ENCODE peak calls at places on chromosomes 1 and 21, in ten cellular contexts. K, L, V, Q, C, R, X, A, U and B are unnamed samples.

GRCh38 chr1:227924168-227924837 is 23.4 kb downstream of the WNT9A start:
- DNase-seq in U (no peak), L (no peak), K (no peak), R (no peak), V (no peak), X (no peak), Q (no peak), A (no peak), C (no peak), B (no peak)

GRCh38 chr1:162943627-162944026 is 82.7 kb upstream of the CCDC190 start:
- DNase-seq in U (no peak), Q (no peak), A (no peak), K (no peak), V (no peak), X (no peak), R (no peak), C (no peak), L (peak; percentile 24), B (no peak)

GRCh38 chr1:62180649-62181048 is 14.0 kb upstream of the L1TD1 start:
- DNase-seq in R (no peak), U (no peak), K (no peak), Q (no peak), A (peak; percentile 48), V (no peak), X (no peak), L (no peak), C (no peak), B (no peak)

GRCh38 chr1:88350648-88351047 is 333.4 kb upstream of the PKN2 start:
- DNase-seq in R (no peak), X (no peak), C (no peak), L (no peak), K (no peak), V (no peak), U (no peak), A (no peak), Q (no peak), B (no peak)

GRCh38 chr1:246012271-246012854 is 494.7 kb downstream of the SMYD3 start:
- DNase-seq in Q (no peak), U (no peak), R (no peak), K (no peak), C (no peak), X (no peak), A (no peak), L (peak; percentile 65), V (peak; percentile 60), B (peak; percentile 2)

GRCh38 chr1:82783025-82783424 is 982.3 kb downstream of the ADGRL2 start:
- DNase-seq in K (no peak), A (no peak), X (no peak), L (peak; percentile 31), R (no peak), C (no peak), V (no peak), Q (no peak), U (no peak), B (no peak)

GRCh38 chr21:41973427-41973831 is 19.6 kb upstream of the C2CD2 start:
- DNase-seq in Q (peak; percentile 22), L (no peak), R (no peak), U (no peak), C (no peak), A (peak; percentile 65), X (no peak), K (no peak), V (no peak), B (no peak)

GRCh38 chr1:46757256-46757955 is 38.5 kb upstream of the EFCAB14 start:
- DNase-seq in V (no peak), C (no peak), A (peak; percentile 55), Q (no peak), U (no peak), R (no peak), K (no peak), L (no peak), X (no peak), B (no peak)

GRCh38 chr1:44328767-44329416 is 26.2 kb downstream of the ERI3 start:
- DNase-seq in V (no peak), C (no peak), X (no peak), R (no peak), A (no peak), L (no peak), K (no peak), U (no peak), Q (no peak), B (no peak)

GRCh38 chr21:41112740-41113692 is 54.9 kb upstream of the BACE2 start:
- DNase-seq in X (peak; percentile 3), R (peak; percentile 6), C (peak; percentile 14), K (no peak), A (peak; percentile 50), Q (no peak), V (no peak), U (no peak), L (peak; percentile 81), B (peak; percentile 7)

GRCh38 chr21:45983981-45984551 is 2.5 kb downstream of the COL6A1 start:
- DNase-seq in L (no peak), V (no peak), Q (peak; percentile 64), A (no peak), U (no peak), C (no peak), X (no peak), K (no peak), R (no peak), B (no peak)

GRCh38 chr1:10074059-10074854 is 41.5 kb downstream of the UBE4B start:
- DNase-seq in U (peak; percentile 66), C (no peak), Q (peak; percentile 83), K (no peak), A (peak; percentile 68), R (peak; percentile 36), X (no peak), L (peak; percentile 90), V (no peak), B (no peak)

GRCh38 chr1:24562625-24563024 is 6.7 kb downstream of the NCMAP start:
- DNase-seq in X (no peak), V (no peak), R (no peak), U (no peak), C (no peak), K (no peak), L (no peak), A (peak; percentile 56), Q (no peak), B (no peak)

GRCh38 chr21:38669186-38669585 is 136.5 kb upstream of the ETS2 start:
- DNase-seq in V (peak; percentile 50), R (no peak), A (no peak), C (no peak), Q (no peak), L (peak; percentile 37), X (no peak), U (no peak), K (no peak), B (no peak)

GRCh38 chr1:221439008-221439733 is 302.7 kb downstream of the DUSP10 start:
- DNase-seq in L (peak; percentile 51), R (no peak), K (peak; percentile 19), V (peak; percentile 7), A (no peak), U (peak; percentile 69), Q (peak; percentile 85), X (no peak), C (no peak), B (peak; percentile 37)

GRCh38 chr1:220370041-220370700 is 97.9 kb upstream of the RAB3GAP2 start:
- DNase-seq in U (no peak), Q (no peak), K (no peak), A (no peak), X (no peak), R (no peak), L (peak; percentile 86), C (peak; percentile 15), V (no peak), B (no peak)

GRCh38 chr1:5522605-5523145 is 469.6 kb downstream of the NPHP4 start:
- DNase-seq in U (no peak), Q (no peak), X (no peak), R (no peak), K (no peak), C (no peak), A (no peak), V (no peak), L (no peak), B (no peak)

GRCh38 chr1:115437146-115437639 is 99.1 kb upstream of the NGF start:
- DNase-seq in U (no peak), K (no peak), L (no peak), C (no peak), R (no peak), Q (no peak), A (no peak), X (no peak), V (no peak), B (no peak)

GRCh38 chr1:229913491-229913890 is 153.5 kb upstream of the GALNT2 start:
- DNase-seq in A (no peak), R (no peak), X (no peak), C (no peak), Q (no peak), L (no peak), U (no peak), V (no peak), K (no peak), B (no peak)

GRCh38 chr1:116415699-116416533 is 42.9 kb downstream of the ATP1A1 start:
- DNase-seq in L (no peak), A (no peak), K (no peak), R (no peak), X (no peak), C (peak; percentile 60), U (no peak), V (no peak), Q (no peak), B (no peak)

GRCh38 chr1:75991497-75992114 is 59.4 kb upstream of the ASB17 start:
- DNase-seq in A (peak; percentile 86), X (peak; percentile 72), U (peak; percentile 75), R (peak; percentile 61), V (peak; percentile 72), Q (peak; percentile 85), L (peak; percentile 88), K (peak; percentile 72), C (peak; percentile 88), B (peak; percentile 34)

GRCh38 chr1:86648255-86648654 is 56.1 kb upstream of the SH3GLB1 start:
- DNase-seq in R (no peak), K (no peak), A (no peak), Q (no peak), L (peak; percentile 82), C (no peak), V (peak; percentile 2), U (no peak), X (no peak), B (no peak)

GRCh38 chr1:117828206-117828605 is 101.2 kb downstream of the GDAP2 start:
- DNase-seq in A (peak; percentile 64), V (no peak), C (peak; percentile 50), K (no peak), U (no peak), Q (no peak), X (no peak), R (no peak), L (peak; percentile 91), B (no peak)